ENCODE peak calls at places on chromosome X, in ten cellular contexts. I is IMR-90; U is heart left ventricle; Q is mammary epithelial cell; E is uterus; V is prostate gland; R is heart right ventricle; S is transverse colon; K is CD4-positive, alpha-beta T cell; Z is brain microvascular endothelial cell. T is an unnamed sample.

GRCh38 chrX:49106930-49107329 is 16.6 kb downstream of the GPKOW start:
- DNase-seq in U (peak), I (peak), V (no peak), R (no peak), Z (peak), S (no peak), Q (no peak), E (no peak), K (peak), T (peak)

GRCh38 chrX:9847071-9847470 is 60.8 kb downstream of the SHROOM2 start:
- DNase-seq in U (no peak), I (peak), R (no peak), S (no peak), K (no peak), V (no peak), Z (peak), E (no peak), Q (no peak), T (no peak)

GRCh38 chrX:68880846-68881513 is 52.2 kb downstream of the EFNB1 start:
- DNase-seq in V (no peak), U (no peak), Z (no peak), K (no peak), R (no peak), I (no peak), Q (no peak), S (no peak), E (no peak), T (no peak)

GRCh38 chrX:150270622-150271021 is 92.5 kb upstream of the MAMLD1 start:
- DNase-seq in S (no peak), V (peak), Z (no peak), U (no peak), Q (no peak), I (no peak), K (no peak), E (no peak), R (no peak), T (no peak)

GRCh38 chrX:151982217-151982616 is 7.7 kb upstream of the GABRE start:
- DNase-seq in Q (peak), S (no peak), K (no peak), V (no peak), I (peak), Z (peak), R (no peak), E (no peak), U (no peak), T (no peak)

GRCh38 chrX:105488731-105489130 is 268.2 kb upstream of the TEX13A start:
- DNase-seq in Z (no peak), U (no peak), E (no peak), R (no peak), K (no peak), Q (no peak), V (no peak), I (no peak), S (no peak), T (no peak)

GRCh38 chrX:24619647-24620046 is 27.5 kb downstream of the PCYT1B start:
- DNase-seq in Q (peak), I (peak), Z (peak), V (no peak), R (peak), K (no peak), E (no peak), U (no peak), S (no peak), T (no peak)

GRCh38 chrX:64975989-64976672 is at the start of gene ZC4H2:
- DNase-seq in Q (peak), U (peak), K (peak), V (peak), Z (peak), E (peak), I (peak), R (peak), S (peak), T (peak)

GRCh38 chrX:40871385-40872082 is 136.2 kb upstream of the MED14 start:
- DNase-seq in Q (peak), S (no peak), E (no peak), Z (no peak), I (peak), U (no peak), K (no peak), R (peak), V (no peak), T (no peak)

GRCh38 chrX:102966701-102967100 is 29.6 kb downstream of the RAB40AL start:
- DNase-seq in Q (no peak), Z (peak), V (no peak), I (peak), K (no peak), S (no peak), U (no peak), E (no peak), R (no peak), T (no peak)

GRCh38 chrX:138708268-138708667 is 3.2 kb downstream of the FGF13 start:
- DNase-seq in E (no peak), Q (no peak), Z (no peak), V (no peak), S (no peak), I (no peak), R (no peak), K (no peak), U (no peak), T (no peak)

GRCh38 chrX:39452404-39452803 is 645.4 kb downstream of the BCOR start:
- DNase-seq in K (no peak), V (no peak), S (no peak), I (no peak), E (no peak), U (no peak), Q (no peak), R (no peak), Z (no peak), T (no peak)

GRCh38 chrX:3129256-3129655 is 88.0 kb downstream of the ARSF start:
- DNase-seq in K (no peak), V (no peak), I (peak), R (no peak), E (no peak), S (no peak), Q (peak), U (no peak), Z (no peak), T (no peak)

GRCh38 chrX:46961574-46962279 is 49.5 kb downstream of the JADE3 start:
- DNase-seq in S (no peak), I (no peak), R (no peak), Z (no peak), V (no peak), K (no peak), Q (no peak), U (no peak), E (no peak), T (peak)

GRCh38 chrX:141642979-141643378 is 53.5 kb downstream of the SPANXA2 start:
- DNase-seq in S (no peak), Q (no peak), K (no peak), R (no peak), Z (no peak), V (no peak), E (no peak), I (peak), U (no peak), T (no peak)

GRCh38 chrX:119468930-119469635 is 839 bp downstream of the SLC25A5 start:
- DNase-seq in E (peak), V (peak), Z (peak), U (peak), Q (peak), I (peak), S (peak), K (peak), R (peak), T (peak)

GRCh38 chrX:15680401-15680800 is 15.8 kb upstream of the CLTRN start:
- DNase-seq in E (no peak), S (no peak), I (peak), U (no peak), R (no peak), K (no peak), Q (peak), Z (peak), V (no peak), T (no peak)

GRCh38 chrX:40174594-40175415 is 77.0 kb upstream of the BCOR start:
- DNase-seq in V (no peak), S (peak), E (peak), Q (no peak), R (no peak), U (peak), Z (peak), K (no peak), I (no peak), T (peak)

GRCh38 chrX:151985955-151986354 is 11.5 kb upstream of the GABRE start:
- DNase-seq in R (no peak), Q (peak), I (peak), S (peak), V (no peak), U (no peak), K (no peak), Z (peak), E (no peak), T (no peak)

GRCh38 chrX:72545990-72546389 is 26.7 kb downstream of the HDAC8 start:
- DNase-seq in Z (peak), U (no peak), Q (no peak), V (no peak), K (no peak), E (no peak), S (peak), R (no peak), I (no peak), T (no peak)

DNA sequence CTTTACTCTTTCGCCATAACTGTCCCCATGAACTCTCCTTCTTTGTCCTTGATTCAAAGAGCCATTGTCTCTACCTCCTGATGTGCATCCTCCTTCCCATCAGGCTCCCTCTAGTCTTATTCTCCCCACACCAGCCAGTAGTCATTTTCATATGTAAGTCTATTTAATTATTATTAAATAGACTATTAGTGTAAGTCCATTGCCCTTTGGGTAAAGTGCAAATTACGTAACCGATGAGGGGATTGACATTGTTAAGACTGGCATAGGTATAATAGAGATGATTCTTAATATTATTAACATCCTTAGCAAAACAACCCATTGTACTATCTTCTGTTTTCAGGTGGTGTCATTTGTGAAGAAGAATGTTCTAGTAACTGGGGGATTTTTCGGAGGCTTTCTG is 16.7 kb downstream of the CMC4 start:
- DNase-seq in R (no peak), K (no peak), V (no peak), I (no peak), E (no peak), U (no peak), Q (no peak), S (no peak), Z (no peak), T (no peak)
- H3K27ac ChIP-seq in R (no peak), K (no peak), V (no peak), I (no peak), E (no peak), U (no peak), Q (no peak), S (no peak), Z (no peak), T (no peak)

GRCh38 chrX:31201503-31201902 is 129.7 kb upstream of the FTHL17 start:
- DNase-seq in E (no peak), R (no peak), U (no peak), S (no peak), K (no peak), Z (peak), Q (no peak), I (no peak), V (no peak), T (no peak)
- H3K27ac ChIP-seq in E (no peak), R (no peak), U (no peak), S (no peak), K (no peak), Z (no peak), Q (no peak), I (no peak), V (no peak), T (no peak)

GRCh38 chrX:136725446-136726104 is 55.2 kb downstream of the ARHGEF6 start:
- DNase-seq in I (peak), U (no peak), Q (peak), K (no peak), V (no peak), Z (peak), R (no peak), S (no peak), E (peak), T (no peak)
- H3K27ac ChIP-seq in I (no peak), U (peak), Q (no peak), K (no peak), V (no peak), Z (no peak), R (peak), S (peak), E (no peak), T (no peak)

GRCh38 chrX:37405954-37406353 is 56.8 kb downstream of the PRRG1 start:
- DNase-seq in Z (peak), I (peak), R (no peak), K (no peak), Q (peak), S (no peak), U (no peak), V (no peak), E (no peak), T (no peak)

GRCh38 chrX:37409278-37409677 is 60.1 kb downstream of the PRRG1 start:
- DNase-seq in I (no peak), Z (no peak), R (no peak), V (no peak), E (no peak), Q (no peak), K (no peak), U (no peak), S (no peak), T (no peak)

DNA sequence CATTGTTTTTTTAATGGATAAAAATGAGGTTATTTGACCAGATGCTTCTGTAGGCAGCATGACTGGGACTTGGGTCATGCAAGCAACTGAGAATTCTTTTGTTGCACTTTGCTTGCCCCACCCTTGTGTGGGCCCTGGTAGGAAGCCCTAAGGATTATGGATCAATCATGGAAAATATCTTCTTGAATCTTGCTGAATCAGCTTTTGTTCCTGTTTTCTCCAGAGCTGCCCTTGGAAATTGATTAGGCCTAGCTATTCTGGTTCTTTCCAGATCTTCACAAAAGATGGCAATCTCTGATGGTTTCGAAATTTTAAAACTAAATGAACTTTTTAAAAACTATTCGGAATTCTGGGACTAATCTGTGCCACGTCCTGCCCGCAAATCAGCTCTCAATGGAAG is 58.6 kb downstream of the PRRG1 start:
- DNase-seq in U (no peak), I (no peak), Q (no peak), E (no peak), Z (no peak), V (no peak), R (no peak), S (no peak), K (no peak), T (no peak)
- H3K27ac ChIP-seq in U (no peak), I (no peak), Q (no peak), E (no peak), Z (no peak), V (no peak), R (no peak), S (no peak), K (no peak), T (no peak)

GRCh38 chrX:56764975-56765791 is 36.1 kb downstream of the NBDY start:
- DNase-seq in V (no peak), K (no peak), Z (no peak), R (no peak), E (no peak), I (no peak), U (no peak), Q (no peak), S (peak), T (peak)

GRCh38 chrX:56764153-56764974 is 35.3 kb downstream of the NBDY start:
- DNase-seq in R (peak), E (peak), S (peak), U (peak), K (peak), V (peak), Z (peak), Q (peak), I (peak), T (peak)

GRCh38 chrX:56763556-56764152 is 34.6 kb downstream of the NBDY start:
- DNase-seq in U (peak), Q (peak), I (peak), Z (peak), V (no peak), S (peak), E (peak), K (peak), R (no peak), T (no peak)

GRCh38 chrX:56766554-56767412 is 37.7 kb downstream of the NBDY start:
- DNase-seq in R (no peak), K (no peak), U (no peak), I (peak), V (no peak), Z (peak), Q (no peak), E (no peak), S (peak), T (no peak)

DNA sequence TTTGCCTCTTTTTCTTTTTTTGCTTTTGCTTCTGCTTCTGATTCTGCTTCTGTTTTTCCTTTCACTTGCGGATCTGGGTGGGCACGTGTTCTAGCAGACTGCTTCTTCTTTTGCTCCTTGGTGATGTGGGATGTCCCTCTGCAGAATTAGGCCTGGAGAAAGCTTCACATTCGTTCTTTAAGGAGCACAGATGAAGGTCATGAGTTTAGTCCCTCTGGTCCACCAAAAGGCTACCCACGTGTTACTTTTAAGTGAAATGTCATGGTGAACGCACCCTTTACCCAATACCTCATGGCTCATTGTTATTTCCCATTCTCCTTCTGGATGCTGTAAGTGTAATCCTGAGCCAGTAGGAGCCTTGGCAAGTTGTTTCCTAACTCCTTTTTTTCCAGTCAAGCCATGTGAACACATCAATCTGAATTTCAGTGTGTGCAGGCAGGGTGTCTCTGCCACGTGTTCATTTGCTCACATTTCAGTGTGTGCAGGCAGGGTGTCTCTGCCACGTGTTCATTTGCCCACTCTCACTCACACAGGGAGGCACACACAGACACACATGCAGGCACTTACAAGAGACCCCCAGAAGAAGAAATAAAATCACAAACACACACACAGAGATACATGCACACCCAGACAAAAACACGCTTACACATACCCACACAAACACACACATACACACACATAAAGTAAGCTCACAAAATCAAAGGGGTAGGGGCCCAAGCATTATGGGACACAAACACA is 36.9 kb downstream of the NBDY start:
- DNase-seq in R (no peak), E (no peak), K (no peak), Z (no peak), S (peak), Q (no peak), U (no peak), I (no peak), V (no peak), T (peak)
- H3K27ac ChIP-seq in R (peak), E (peak), K (peak), Z (no peak), S (no peak), Q (no peak), U (no peak), I (no peak), V (no peak), T (peak)

DNA sequence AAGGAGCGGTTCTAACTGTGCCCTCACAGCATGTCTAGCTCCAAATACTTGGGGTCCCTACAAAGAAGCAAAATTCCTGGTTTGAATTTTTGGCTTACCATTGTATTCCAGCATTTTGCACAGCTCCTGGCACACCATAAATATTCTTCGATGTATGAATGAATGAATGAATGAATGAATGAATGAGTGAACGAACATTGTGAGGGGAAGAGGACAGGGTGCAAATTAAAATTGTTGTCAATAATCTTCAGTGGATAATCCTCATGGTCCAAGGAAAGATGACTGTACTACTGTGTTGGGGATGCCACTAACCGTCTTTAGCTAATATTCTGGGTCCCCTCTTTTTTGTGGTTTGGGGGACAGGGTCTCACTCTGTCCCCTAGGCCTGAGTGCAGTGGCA is 110.9 kb upstream of the MAP3K15 start:
- DNase-seq in S (no peak), K (no peak), Q (no peak), Z (no peak), I (no peak), E (no peak), U (no peak), V (no peak), R (no peak), T (no peak)
- H3K27ac ChIP-seq in S (no peak), K (no peak), Q (peak), Z (no peak), I (no peak), E (no peak), U (no peak), V (no peak), R (peak), T (no peak)

GRCh38 chrX:45775462-45775861 is 574.8 kb upstream of the DIPK2B start:
- DNase-seq in Z (no peak), E (no peak), I (peak), V (no peak), R (no peak), S (no peak), Q (peak), U (no peak), K (no peak), T (no peak)
- H3K27ac ChIP-seq in Z (peak), E (peak), I (no peak), V (no peak), R (peak), S (peak), Q (peak), U (no peak), K (no peak), T (no peak)

DNA sequence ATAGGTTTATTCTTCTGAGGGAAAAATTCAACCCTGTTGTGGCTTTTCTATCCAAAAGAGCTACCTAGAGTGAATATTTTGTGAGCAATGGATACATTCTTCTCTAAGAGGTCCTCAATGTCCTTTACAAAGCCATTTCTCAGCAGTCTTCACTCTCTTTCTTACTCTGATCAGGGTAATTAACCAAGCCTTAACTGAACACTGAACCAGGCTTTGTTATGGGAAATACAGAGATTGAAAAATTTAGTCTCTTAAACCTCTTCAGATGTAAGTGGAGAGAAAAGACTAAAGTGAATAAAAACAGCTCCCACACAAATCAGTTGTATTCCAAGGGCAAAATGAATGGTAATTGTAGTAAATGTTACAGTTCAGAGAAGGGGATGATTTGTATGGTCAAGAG is 353.5 kb downstream of the CHIC1 start:
- DNase-seq in V (no peak), E (no peak), K (no peak), Z (no peak), Q (no peak), R (no peak), I (no peak), U (no peak), S (no peak), T (no peak)
- H3K27ac ChIP-seq in V (no peak), E (no peak), K (no peak), Z (peak), Q (peak), R (no peak), I (peak), U (no peak), S (no peak), T (no peak)

DNA sequence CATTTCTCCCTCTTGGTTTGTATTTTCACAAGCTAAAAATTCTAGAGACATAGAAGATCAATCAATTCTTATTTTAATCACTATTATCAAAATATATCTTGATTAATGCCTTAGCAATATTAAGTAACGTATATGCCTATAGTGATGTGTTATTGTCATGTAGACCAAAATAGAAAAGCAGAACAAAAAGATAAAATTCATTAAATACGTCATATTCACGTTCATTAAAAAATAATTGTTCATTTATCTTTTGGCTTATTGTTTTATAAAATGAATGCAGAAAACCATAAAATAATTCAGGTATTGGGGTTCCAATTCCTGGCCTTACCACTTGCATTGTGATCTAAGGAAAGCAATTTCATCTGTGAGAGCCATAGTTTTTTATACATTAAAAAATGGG is 72.2 kb downstream of the AMELX start:
- DNase-seq in V (no peak), I (no peak), Z (no peak), S (no peak), Q (no peak), R (no peak), E (no peak), U (no peak), K (no peak), T (no peak)
- H3K27ac ChIP-seq in V (no peak), I (no peak), Z (no peak), S (no peak), Q (no peak), R (no peak), E (no peak), U (no peak), K (no peak), T (no peak)